ENCODE peak calls at places on chromosome 2, in five cellular contexts. D is NCI-H69, I is T-helper 9 cell, K is astrocyte of the cerebellum, U is T follicular helper cell. Q is an unnamed sample.

GRCh38 chr2:6750389-6751158 is 115.1 kb downstream of the CMPK2 start:
- DNase-seq in D (no peak), I (no peak), K (no peak), U (no peak), Q (no peak)

GRCh38 chr2:75523313-75524275 is 37.1 kb downstream of the EVA1A start:
- DNase-seq in D (no peak), I (no peak), K (peak; percentile 80), U (no peak), Q (no peak)

GRCh38 chr2:88355486-88355885 is 97.0 kb downstream of the FOXI3 start:
- DNase-seq in D (peak; percentile 73), I (no peak), K (no peak), U (no peak), Q (no peak)

GRCh38 chr2:13652531-13653313 is 936.0 kb downstream of the TRIB2 start:
- DNase-seq in D (peak; percentile 31), I (no peak), K (peak; percentile 22), U (no peak), Q (peak; percentile 33)

GRCh38 chr2:241933175-241933911 is 63.8 kb downstream of the RTP5 start:
- DNase-seq in D (peak; percentile 0), I (no peak), K (no peak), U (no peak), Q (peak; percentile 16)

GRCh38 chr2:219959471-219959870 is 332.0 kb downstream of the SLC4A3 start:
- DNase-seq in D (no peak), I (no peak), K (no peak), U (no peak), Q (no peak)

GRCh38 chr2:15427987-15428386 is 133.1 kb downstream of the NBAS start:
- DNase-seq in D (no peak), I (no peak), K (no peak), U (no peak), Q (no peak)

GRCh38 chr2:236549165-236549564 is 20.5 kb upstream of the ACKR3 start:
- DNase-seq in D (no peak), I (no peak), K (no peak), U (no peak), Q (no peak)

GRCh38 chr2:25304339-25304728 is 37.4 kb downstream of the DNMT3A start:
- DNase-seq in D (no peak), I (no peak), K (no peak), U (no peak), Q (no peak)

GRCh38 chr2:238884122-238884811 is 36.4 kb downstream of the TWIST2 start:
- DNase-seq in D (no peak), I (no peak), K (no peak), U (no peak), Q (no peak)

GRCh38 chr2:63734510-63734909 is 107.2 kb upstream of the UGP2 start:
- DNase-seq in D (peak; percentile 30), I (no peak), K (no peak), U (no peak), Q (no peak)

GRCh38 chr2:85760371-85760770 is 6.6 kb downstream of the ATOH8 start:
- DNase-seq in D (no peak), I (no peak), K (no peak), U (no peak), Q (no peak)

GRCh38 chr2:241188386-241189092 is at the start of gene ANO7:
- DNase-seq in D (peak; percentile 62), I (no peak), K (no peak), U (no peak), Q (no peak)

GRCh38 chr2:149715005-149715592 is 127.5 kb upstream of the MMADHC start:
- DNase-seq in D (peak; percentile 54), I (no peak), K (peak; percentile 35), U (no peak), Q (no peak)

GRCh38 chr2:146776589-146776988 is 1068.2 kb upstream of the ACVR2A start:
- DNase-seq in D (no peak), I (no peak), K (no peak), U (no peak), Q (no peak)

GRCh38 chr2:213284105-213285090 is at the start of gene SPAG16:
- DNase-seq in D (peak; percentile 97), I (peak; percentile 93), K (peak; percentile 91), U (peak; percentile 94), Q (peak; percentile 96)

GRCh38 chr2:37786854-37787253 is 115.4 kb upstream of the CDC42EP3 start:
- DNase-seq in D (peak; percentile 96), I (no peak), K (no peak), U (no peak), Q (no peak)

GRCh38 chr2:6067806-6068205 is 375.6 kb downstream of the SOX11 start:
- DNase-seq in D (peak; percentile 25), I (no peak), K (no peak), U (no peak), Q (no peak)

GRCh38 chr2:179701524-179702110 is 159.8 kb downstream of the ZNF385B start:
- DNase-seq in D (no peak), I (no peak), K (no peak), U (no peak), Q (no peak)

GRCh38 chr2:66481100-66481549 is 46.2 kb downstream of the MEIS1 start:
- DNase-seq in D (no peak), I (no peak), K (peak; percentile 64), U (no peak), Q (no peak)

GRCh38 chr2:140836826-140837225 is 1294.0 kb downstream of the LRP1B start:
- DNase-seq in D (no peak), I (no peak), K (no peak), U (no peak), Q (no peak)

GRCh38 chr2:219252900-219253752 is at the start of gene TUBA4B:
- DNase-seq in D (peak; percentile 70), I (peak; percentile 38), K (no peak), U (peak; percentile 33), Q (no peak)

GRCh38 chr2:157596992-157597681 is 31.5 kb downstream of the ACVR1C start:
- DNase-seq in D (no peak), I (peak; percentile 28), K (no peak), U (peak; percentile 25), Q (no peak)

GRCh38 chr2:38010995-38011394 is 65.0 kb downstream of the CYP1B1 start:
- DNase-seq in D (no peak), I (no peak), K (no peak), U (no peak), Q (no peak)

GRCh38 chr2:46909771-46910419 is 5.7 kb downstream of the MCFD2 start:
- DNase-seq in D (no peak), I (no peak), K (peak; percentile 86), U (no peak), Q (peak; percentile 68)

GRCh38 chr2:42171396-42171971 is 2.3 kb downstream of the EML4 start:
- DNase-seq in D (peak; percentile 40), I (no peak), K (no peak), U (no peak), Q (no peak)

GRCh38 chr2:47898089-47898731 is 8.1 kb downstream of the FBXO11 start:
- DNase-seq in D (no peak), I (no peak), K (no peak), U (no peak), Q (no peak)

GRCh38 chr2:100043891-100044255 is 98.5 kb downstream of the AFF3 start:
- DNase-seq in D (peak; percentile 62), I (no peak), K (no peak), U (no peak), Q (no peak)

GRCh38 chr2:85266424-85267041 is 61.3 kb downstream of the TGOLN2 start:
- DNase-seq in D (peak; percentile 51), I (peak; percentile 74), K (no peak), U (peak; percentile 48), Q (no peak)

GRCh38 chr2:5453648-5454390 is 238.4 kb upstream of the SOX11 start:
- DNase-seq in D (no peak), I (no peak), K (peak; percentile 73), U (no peak), Q (no peak)

GRCh38 chr2:151482310-151482709 is 72.6 kb downstream of the RIF1 start:
- DNase-seq in D (no peak), I (no peak), K (no peak), U (no peak), Q (no peak)

GRCh38 chr2:228689049-228689448 is 507.6 kb upstream of the SPHKAP start:
- DNase-seq in D (peak; percentile 1), I (no peak), K (no peak), U (no peak), Q (no peak)

GRCh38 chr2:170375192-170375591 is 197.2 kb downstream of the MYO3B start:
- DNase-seq in D (peak; percentile 66), I (no peak), K (no peak), U (no peak), Q (no peak)

GRCh38 chr2:127220102-127220806 is at the start of gene CYP27C1:
- DNase-seq in D (peak; percentile 37), I (no peak), K (no peak), U (no peak), Q (no peak)

GRCh38 chr2:220748875-220749479 is 823.1 kb downstream of the EPHA4 start:
- DNase-seq in D (no peak), I (no peak), K (no peak), U (no peak), Q (no peak)

GRCh38 chr2:238947920-238948710 is 100.2 kb downstream of the TWIST2 start:
- DNase-seq in D (no peak), I (no peak), K (no peak), U (no peak), Q (peak; percentile 85)

GRCh38 chr2:9549420-9549819 is 6.2 kb downstream of the ADAM17 start:
- DNase-seq in D (no peak), I (no peak), K (no peak), U (no peak), Q (no peak)

GRCh38 chr2:437180-437579 is 149.3 kb upstream of the ALKAL2 start:
- DNase-seq in D (no peak), I (no peak), K (no peak), U (no peak), Q (no peak)

Q was measured in GM04504.